ENCODE peak calls at places on chromosomes 2 and 18, in five cellular contexts. One of them, this sample, is unnamed.

GRCh38 chr2:119004602-119005001 is 62.6 kb downstream of the MARCO start:
- DNase-seq in ascending aorta: no peak
- DNase-seq in left ventricle myocardium superior: no peak
- DNase-seq in heart right ventricle: no peak
- DNase-seq in NAMALWA: no peak
- DNase-seq in this sample: no peak

GRCh38 chr2:214549946-214550345 is 139.1 kb downstream of the VWC2L start:
- DNase-seq in heart right ventricle: no peak
- DNase-seq in left ventricle myocardium superior: no peak
- DNase-seq in ascending aorta: no peak
- DNase-seq in NAMALWA: no peak
- DNase-seq in this sample: no peak

GRCh38 chr18:22828171-22828570 is 105.0 kb upstream of the RBBP8 start:
- DNase-seq in ascending aorta: no peak
- DNase-seq in heart right ventricle: no peak
- DNase-seq in left ventricle myocardium superior: no peak
- DNase-seq in NAMALWA: no peak
- DNase-seq in this sample: no peak

GRCh38 chr2:46480562-46480961 is 1.2 kb downstream of the TMEM247 start:
- DNase-seq in heart right ventricle: no peak
- DNase-seq in left ventricle myocardium superior: no peak
- DNase-seq in NAMALWA: no peak
- DNase-seq in ascending aorta: no peak
- DNase-seq in this sample: no peak

GRCh38 chr2:71685073-71685848 is 231.9 kb downstream of the DYSF start:
- DNase-seq in NAMALWA: no peak
- DNase-seq in ascending aorta: no peak
- DNase-seq in heart right ventricle: no peak
- DNase-seq in left ventricle myocardium superior: peak
- DNase-seq in this sample: peak

GRCh38 chr2:234447963-234448362 is 48.9 kb downstream of the ARL4C start:
- DNase-seq in ascending aorta: no peak
- DNase-seq in left ventricle myocardium superior: no peak
- DNase-seq in NAMALWA: no peak
- DNase-seq in heart right ventricle: no peak
- DNase-seq in this sample: no peak

GRCh38 chr18:3129053-3129864 is 90.5 kb downstream of the MYOM1 start:
- DNase-seq in heart right ventricle: peak
- DNase-seq in left ventricle myocardium superior: peak
- DNase-seq in ascending aorta: peak
- DNase-seq in NAMALWA: peak
- DNase-seq in this sample: peak

GRCh38 chr2:70992945-70993688 is 1.6 kb downstream of the TEX261 start:
- DNase-seq in NAMALWA: peak
- DNase-seq in heart right ventricle: no peak
- DNase-seq in ascending aorta: peak
- DNase-seq in left ventricle myocardium superior: no peak
- DNase-seq in this sample: no peak

GRCh38 chr2:186009341-186009740 is 270.7 kb downstream of the FSIP2 start:
- DNase-seq in ascending aorta: no peak
- DNase-seq in left ventricle myocardium superior: no peak
- DNase-seq in NAMALWA: no peak
- DNase-seq in heart right ventricle: no peak
- DNase-seq in this sample: no peak

GRCh38 chr2:224778474-224778877 is 62.3 kb upstream of the CCDC195 start:
- DNase-seq in heart right ventricle: no peak
- DNase-seq in left ventricle myocardium superior: no peak
- DNase-seq in ascending aorta: peak
- DNase-seq in NAMALWA: peak
- DNase-seq in this sample: peak

GRCh38 chr2:145635706-145636427 is 1115.9 kb upstream of the ZEB2 start:
- DNase-seq in left ventricle myocardium superior: no peak
- DNase-seq in NAMALWA: no peak
- DNase-seq in heart right ventricle: no peak
- DNase-seq in ascending aorta: no peak
- DNase-seq in this sample: no peak

GRCh38 chr2:16129716-16130540 is 189.6 kb downstream of the MYCN start:
- DNase-seq in NAMALWA: no peak
- DNase-seq in left ventricle myocardium superior: no peak
- DNase-seq in ascending aorta: no peak
- DNase-seq in heart right ventricle: no peak
- DNase-seq in this sample: no peak

GRCh38 chr18:52339891-52340371 is at the start of gene DCC:
- DNase-seq in NAMALWA: peak
- DNase-seq in ascending aorta: no peak
- DNase-seq in heart right ventricle: peak
- DNase-seq in left ventricle myocardium superior: no peak
- DNase-seq in this sample: peak

GRCh38 chr2:218168635-218169462 is 2.1 kb upstream of the CXCR1 start:
- DNase-seq in heart right ventricle: peak
- DNase-seq in NAMALWA: peak
- DNase-seq in ascending aorta: peak
- DNase-seq in left ventricle myocardium superior: peak
- DNase-seq in this sample: no peak

GRCh38 chr18:9627642-9628041 is 13.3 kb upstream of the PPP4R1 start:
- DNase-seq in NAMALWA: no peak
- DNase-seq in left ventricle myocardium superior: no peak
- DNase-seq in ascending aorta: peak
- DNase-seq in heart right ventricle: no peak
- DNase-seq in this sample: no peak

GRCh38 chr2:231684314-231685223 is 23.8 kb upstream of the PTMA start:
- DNase-seq in heart right ventricle: peak
- DNase-seq in NAMALWA: peak
- DNase-seq in left ventricle myocardium superior: peak
- DNase-seq in ascending aorta: no peak
- DNase-seq in this sample: peak